ENCODE peak calls at places on chromosomes 4 and X, in four cellular contexts. One of them, this sample, is unnamed.

GRCh38 chrX:19924285-19924684 is 36.9 kb upstream of the SH3KBP1 start:
- DNase-seq in pons: peak; percentile 48
- DNase-seq in fibroblast of lung: no peak
- DNase-seq in foreskin fibroblast: no peak
- DNase-seq in this sample: no peak

GRCh38 chr4:41883988-41884737 is 51.1 kb upstream of the TMEM33 start:
- DNase-seq in pons: no peak
- DNase-seq in fibroblast of lung: no peak
- DNase-seq in foreskin fibroblast: no peak
- DNase-seq in this sample: no peak

GRCh38 chr4:73869130-73870055 is at the start of gene CXCL1:
- DNase-seq in pons: no peak
- DNase-seq in fibroblast of lung: no peak
- DNase-seq in foreskin fibroblast: peak; percentile 69
- DNase-seq in this sample: no peak

GRCh38 chr4:3644849-3645627 is 112.8 kb upstream of the LRPAP1 start:
- DNase-seq in pons: no peak
- DNase-seq in fibroblast of lung: peak; percentile 13
- DNase-seq in foreskin fibroblast: peak; percentile 43
- DNase-seq in this sample: peak; percentile 2

GRCh38 chrX:120380699-120381098 is 18.8 kb downstream of the ATP1B4 start:
- DNase-seq in pons: no peak
- DNase-seq in fibroblast of lung: peak; percentile 11
- DNase-seq in foreskin fibroblast: peak; percentile 33
- DNase-seq in this sample: no peak

GRCh38 chr4:80306255-80306654 is 29.3 kb upstream of the CFAP299 start:
- DNase-seq in pons: no peak
- DNase-seq in fibroblast of lung: no peak
- DNase-seq in foreskin fibroblast: peak; percentile 55
- DNase-seq in this sample: no peak

GRCh38 chr4:66927937-66928336 is 617.4 kb downstream of the CENPC start:
- DNase-seq in pons: no peak
- DNase-seq in fibroblast of lung: no peak
- DNase-seq in foreskin fibroblast: no peak
- DNase-seq in this sample: no peak

GRCh38 chrX:136950206-136950605 is 69.7 kb upstream of the RBMX start:
- DNase-seq in pons: no peak
- DNase-seq in fibroblast of lung: no peak
- DNase-seq in foreskin fibroblast: no peak
- DNase-seq in this sample: no peak

GRCh38 chr4:54657194-54657555 is 582 bp upstream of the KIT start:
- DNase-seq in pons: no peak
- DNase-seq in fibroblast of lung: no peak
- DNase-seq in foreskin fibroblast: no peak
- DNase-seq in this sample: no peak

GRCh38 chrX:33045245-33045644 is 166.1 kb downstream of the DMD start:
- DNase-seq in pons: no peak
- DNase-seq in fibroblast of lung: no peak
- DNase-seq in foreskin fibroblast: no peak
- DNase-seq in this sample: no peak

GRCh38 chr4:2637956-2638552 is 101.6 kb downstream of the FAM193A start:
- DNase-seq in pons: no peak
- DNase-seq in fibroblast of lung: no peak
- DNase-seq in foreskin fibroblast: no peak
- DNase-seq in this sample: no peak